ENCODE peak calls at places on chromosomes 4 and X, in six cellular contexts. X is activated naive CD8-positive, alpha-beta T cell treated with anti-CD3 and anti-CD28 coated beads for 36 hours; F is lower lobe of right lung; Q is EL; P is naive thymus-derived CD8-positive, alpha-beta T cell; W is right atrium auricular region. L is an unnamed sample.

GRCh38 chr4:184143770-184144564 is 73.7 kb downstream of the ENPP6 start:
- DNase-seq in X (no peak), F (no peak), Q (no peak), P (no peak), W (no peak), L (no peak)

GRCh38 chr4:166078956-166079355 is 205.9 kb downstream of the TLL1 start:
- DNase-seq in X (no peak), F (no peak), Q (peak), P (no peak), W (no peak), L (no peak)

GRCh38 chrX:111460612-111461011 is 48.6 kb upstream of the DCX start:
- DNase-seq in X (no peak), F (no peak), Q (no peak), P (no peak), W (no peak), L (no peak)

GRCh38 chrX:39953879-39954278 is 143.9 kb downstream of the BCOR start:
- DNase-seq in X (no peak), F (peak), Q (no peak), P (no peak), W (no peak), L (peak)

GRCh38 chr4:137909910-137910309 is 332.2 kb downstream of the SLC7A11 start:
- DNase-seq in X (no peak), F (no peak), Q (peak), P (no peak), W (no peak), L (no peak)

GRCh38 chr4:39394706-39395105 is 12.0 kb upstream of the KLB start:
- DNase-seq in X (no peak), F (no peak), Q (no peak), P (no peak), W (no peak), L (no peak)

GRCh38 chr4:110589297-110589696 is 33.6 kb downstream of the PITX2 start:
- DNase-seq in X (no peak), F (no peak), Q (no peak), P (no peak), W (no peak), L (no peak)

GRCh38 chr4:122341906-122342305 is 36.9 kb upstream of the ADAD1 start:
- DNase-seq in X (no peak), F (no peak), Q (peak), P (no peak), W (no peak), L (no peak)

GRCh38 chr4:100312615-100313355 is 122.5 kb upstream of the DDIT4L start:
- DNase-seq in X (no peak), F (no peak), Q (no peak), P (no peak), W (no peak), L (no peak)

GRCh38 chr4:94834496-94834895 is 76.7 kb downstream of the BMPR1B start:
- DNase-seq in X (no peak), F (no peak), Q (no peak), P (no peak), W (no peak), L (no peak)

GRCh38 chrX:134406230-134406794 is 53.7 kb upstream of the HPRT1 start:
- DNase-seq in X (no peak), F (no peak), Q (no peak), P (no peak), W (no peak), L (no peak)

GRCh38 chrX:64230123-64230970 is at the start of gene ASB12:
- DNase-seq in X (no peak), F (no peak), Q (no peak), P (no peak), W (no peak), L (no peak)

GRCh38 chr4:173516621-173517612 is 13.1 kb downstream of the HAND2 start:
- DNase-seq in X (no peak), F (no peak), Q (no peak), P (no peak), W (no peak), L (no peak)

GRCh38 chr4:147578057-147578476 is 39.1 kb upstream of the TMEM184C start:
- DNase-seq in X (no peak), F (no peak), Q (peak), P (no peak), W (no peak), L (no peak)

GRCh38 chrX:63929608-63930007 is 144.6 kb upstream of the ARHGEF9 start:
- DNase-seq in X (no peak), F (no peak), Q (no peak), P (no peak), W (no peak), L (no peak)

GRCh38 chr4:2072971-2073807 is 14.1 kb downstream of the NAT8L start:
- DNase-seq in X (no peak), F (no peak), Q (no peak), P (no peak), W (no peak), L (no peak)

GRCh38 chrX:26783512-26784225 is 567.7 kb downstream of the MAGEB5 start:
- DNase-seq in X (no peak), F (no peak), Q (no peak), P (no peak), W (no peak), L (no peak)

GRCh38 chr4:139557506-139558110 is 1.6 kb upstream of the SETD7 start:
- DNase-seq in X (no peak), F (peak), Q (no peak), P (no peak), W (no peak), L (no peak)

GRCh38 chr4:7763788-7764187 is 175.9 kb downstream of the AFAP1 start:
- DNase-seq in X (no peak), F (no peak), Q (peak), P (no peak), W (no peak), L (no peak)

GRCh38 chrX:137297167-137297566 is 263.4 kb upstream of the GPR101 start:
- DNase-seq in X (no peak), F (no peak), Q (no peak), P (no peak), W (no peak), L (no peak)

GRCh38 chrX:107935200-107935599 is 47.0 kb downstream of the TEX13B start:
- DNase-seq in X (no peak), F (no peak), Q (peak), P (no peak), W (no peak), L (no peak)

GRCh38 chr4:113582737-113583136 is 178.8 kb downstream of the CAMK2D start:
- DNase-seq in X (no peak), F (no peak), Q (no peak), P (no peak), W (peak), L (no peak)

GRCh38 chr4:185912779-185913178 is 100.8 kb upstream of the SORBS2 start:
- DNase-seq in X (no peak), F (no peak), Q (peak), P (no peak), W (no peak), L (no peak)

GRCh38 chrX:48665991-48666390 is 17.6 kb upstream of the WAS start:
- DNase-seq in X (no peak), F (no peak), Q (peak), P (no peak), W (no peak), L (no peak)

L was measured in ureter.